ENCODE peak calls at places on chromosomes 7 and 10, in seven cellular contexts. One of them, this sample, is unnamed.

GRCh38 chr10:21638681-21639080 is 104.6 kb downstream of the MLLT10 start:
- DNase-seq in fibroblast of mammary gland: peak; percentile 2
- DNase-seq in brain microvascular endothelial cell: no peak
- DNase-seq in hepatocyte: no peak
- DNase-seq in lower lobe of right lung: no peak
- DNase-seq in astrocyte of the spinal cord: no peak
- DNase-seq in A549: no peak
- DNase-seq in this sample: no peak

GRCh38 chr7:99535667-99536066 is 16.2 kb downstream of the FAM200A start:
- DNase-seq in fibroblast of mammary gland: no peak
- DNase-seq in brain microvascular endothelial cell: no peak
- DNase-seq in hepatocyte: no peak
- DNase-seq in lower lobe of right lung: no peak
- DNase-seq in astrocyte of the spinal cord: no peak
- DNase-seq in A549: no peak
- DNase-seq in this sample: no peak

GRCh38 chr7:107147464-107148214 is 21.2 kb upstream of the HBP1 start:
- DNase-seq in fibroblast of mammary gland: peak; percentile 57
- DNase-seq in brain microvascular endothelial cell: peak; percentile 32
- DNase-seq in hepatocyte: peak; percentile 50
- DNase-seq in lower lobe of right lung: no peak
- DNase-seq in astrocyte of the spinal cord: peak; percentile 55
- DNase-seq in A549: peak; percentile 43
- DNase-seq in this sample: no peak

GRCh38 chr7:2170576-2171521 is 61.9 kb downstream of the MAD1L1 start:
- DNase-seq in fibroblast of mammary gland: no peak
- DNase-seq in brain microvascular endothelial cell: no peak
- DNase-seq in hepatocyte: no peak
- DNase-seq in lower lobe of right lung: no peak
- DNase-seq in astrocyte of the spinal cord: no peak
- DNase-seq in A549: no peak
- DNase-seq in this sample: peak; percentile 15

GRCh38 chr10:100934084-100934659 is 21.4 kb downstream of the SLF2 start:
- DNase-seq in fibroblast of mammary gland: peak; percentile 21
- DNase-seq in brain microvascular endothelial cell: no peak
- DNase-seq in hepatocyte: peak; percentile 10
- DNase-seq in lower lobe of right lung: no peak
- DNase-seq in astrocyte of the spinal cord: no peak
- DNase-seq in A549: peak; percentile 39
- DNase-seq in this sample: no peak

GRCh38 chr7:68547181-68547580 is 1051.1 kb upstream of the AUTS2 start:
- DNase-seq in fibroblast of mammary gland: no peak
- DNase-seq in brain microvascular endothelial cell: no peak
- DNase-seq in hepatocyte: no peak
- DNase-seq in lower lobe of right lung: no peak
- DNase-seq in astrocyte of the spinal cord: peak; percentile 43
- DNase-seq in A549: no peak
- DNase-seq in this sample: no peak

GRCh38 chr7:116455009-116455408 is 44.5 kb upstream of the CAV2 start:
- DNase-seq in fibroblast of mammary gland: peak; percentile 89
- DNase-seq in brain microvascular endothelial cell: no peak
- DNase-seq in hepatocyte: no peak
- DNase-seq in lower lobe of right lung: no peak
- DNase-seq in astrocyte of the spinal cord: peak; percentile 68
- DNase-seq in A549: no peak
- DNase-seq in this sample: no peak

GRCh38 chr10:125137601-125138438 is 22.5 kb downstream of the CTBP2 start:
- DNase-seq in fibroblast of mammary gland: no peak
- DNase-seq in brain microvascular endothelial cell: no peak
- DNase-seq in hepatocyte: peak; percentile 77
- DNase-seq in lower lobe of right lung: peak; percentile 48
- DNase-seq in astrocyte of the spinal cord: no peak
- DNase-seq in A549: no peak
- DNase-seq in this sample: no peak

GRCh38 chr7:110186334-110186733 is 904.6 kb upstream of the LRRN3 start:
- DNase-seq in fibroblast of mammary gland: no peak
- DNase-seq in brain microvascular endothelial cell: no peak
- DNase-seq in hepatocyte: peak; percentile 32
- DNase-seq in lower lobe of right lung: no peak
- DNase-seq in astrocyte of the spinal cord: no peak
- DNase-seq in A549: peak; percentile 4
- DNase-seq in this sample: no peak

GRCh38 chr7:102089175-102090098 is 197.2 kb upstream of the SH2B2 start:
- DNase-seq in fibroblast of mammary gland: no peak
- DNase-seq in brain microvascular endothelial cell: no peak
- DNase-seq in hepatocyte: no peak
- DNase-seq in lower lobe of right lung: no peak
- DNase-seq in astrocyte of the spinal cord: no peak
- DNase-seq in A549: no peak
- DNase-seq in this sample: no peak

GRCh38 chr10:109988231-109988630 is 19.6 kb upstream of the ADD3 start:
- DNase-seq in fibroblast of mammary gland: peak; percentile 49
- DNase-seq in brain microvascular endothelial cell: no peak
- DNase-seq in hepatocyte: no peak
- DNase-seq in lower lobe of right lung: no peak
- DNase-seq in astrocyte of the spinal cord: no peak
- DNase-seq in A549: no peak
- DNase-seq in this sample: no peak

GRCh38 chr7:66845382-66846095 is 75.5 kb upstream of the TMEM248 start:
- DNase-seq in fibroblast of mammary gland: no peak
- DNase-seq in brain microvascular endothelial cell: no peak
- DNase-seq in hepatocyte: no peak
- DNase-seq in lower lobe of right lung: peak; percentile 53
- DNase-seq in astrocyte of the spinal cord: no peak
- DNase-seq in A549: no peak
- DNase-seq in this sample: no peak

GRCh38 chr10:129771024-129771423 is 193.1 kb downstream of the EBF3 start:
- DNase-seq in fibroblast of mammary gland: no peak
- DNase-seq in brain microvascular endothelial cell: no peak
- DNase-seq in hepatocyte: no peak
- DNase-seq in lower lobe of right lung: peak; percentile 36
- DNase-seq in astrocyte of the spinal cord: no peak
- DNase-seq in A549: no peak
- DNase-seq in this sample: no peak

GRCh38 chr10:92822060-92822634 is 26.2 kb upstream of the EXOC6 start:
- DNase-seq in fibroblast of mammary gland: peak; percentile 66
- DNase-seq in brain microvascular endothelial cell: peak; percentile 76
- DNase-seq in hepatocyte: peak; percentile 51
- DNase-seq in lower lobe of right lung: no peak
- DNase-seq in astrocyte of the spinal cord: peak; percentile 80
- DNase-seq in A549: peak; percentile 82
- DNase-seq in this sample: no peak

GRCh38 chr10:92826061-92826460 is 22.3 kb upstream of the EXOC6 start:
- DNase-seq in fibroblast of mammary gland: no peak
- DNase-seq in brain microvascular endothelial cell: no peak
- DNase-seq in hepatocyte: no peak
- DNase-seq in lower lobe of right lung: no peak
- DNase-seq in astrocyte of the spinal cord: no peak
- DNase-seq in A549: no peak
- DNase-seq in this sample: no peak

GRCh38 chr10:92826504-92826903 is 21.8 kb upstream of the EXOC6 start:
- DNase-seq in fibroblast of mammary gland: no peak
- DNase-seq in brain microvascular endothelial cell: no peak
- DNase-seq in hepatocyte: no peak
- DNase-seq in lower lobe of right lung: no peak
- DNase-seq in astrocyte of the spinal cord: no peak
- DNase-seq in A549: no peak
- DNase-seq in this sample: no peak

GRCh38 chr10:92822964-92823363 is 25.4 kb upstream of the EXOC6 start:
- DNase-seq in fibroblast of mammary gland: no peak
- DNase-seq in brain microvascular endothelial cell: no peak
- DNase-seq in hepatocyte: no peak
- DNase-seq in lower lobe of right lung: no peak
- DNase-seq in astrocyte of the spinal cord: peak; percentile 22
- DNase-seq in A549: peak; percentile 44
- DNase-seq in this sample: no peak
- TF ChIP-seq CTCF in fibroblast of mammary gland: no peak
- TF ChIP-seq CTCF in brain microvascular endothelial cell: no peak
- TF ChIP-seq CTCF in hepatocyte: peak; percentile 17
- TF ChIP-seq CTCF in lower lobe of right lung: peak; percentile 32
- TF ChIP-seq CTCF in astrocyte of the spinal cord: no peak
- TF ChIP-seq CTCF in A549: peak; percentile 10
- TF ChIP-seq CTCF in this sample: peak; percentile 19

GRCh38 chr10:4177826-4178225 is 392.8 kb upstream of the KLF6 start:
- DNase-seq in fibroblast of mammary gland: no peak
- DNase-seq in brain microvascular endothelial cell: no peak
- DNase-seq in hepatocyte: no peak
- DNase-seq in lower lobe of right lung: no peak
- DNase-seq in astrocyte of the spinal cord: no peak
- DNase-seq in A549: no peak
- DNase-seq in this sample: no peak

GRCh38 chr10:4170181-4170580 is 385.2 kb upstream of the KLF6 start:
- DNase-seq in fibroblast of mammary gland: no peak
- DNase-seq in brain microvascular endothelial cell: no peak
- DNase-seq in hepatocyte: no peak
- DNase-seq in lower lobe of right lung: no peak
- DNase-seq in astrocyte of the spinal cord: no peak
- DNase-seq in A549: no peak
- DNase-seq in this sample: no peak

GRCh38 chr10:4170633-4171314 is 385.8 kb upstream of the KLF6 start:
- DNase-seq in fibroblast of mammary gland: no peak
- DNase-seq in brain microvascular endothelial cell: no peak
- DNase-seq in hepatocyte: peak; percentile 28
- DNase-seq in lower lobe of right lung: no peak
- DNase-seq in astrocyte of the spinal cord: no peak
- DNase-seq in A549: no peak
- DNase-seq in this sample: no peak

GRCh38 chr10:4176500-4177281 is 391.7 kb upstream of the KLF6 start:
- DNase-seq in fibroblast of mammary gland: no peak
- DNase-seq in brain microvascular endothelial cell: no peak
- DNase-seq in hepatocyte: no peak
- DNase-seq in lower lobe of right lung: no peak
- DNase-seq in astrocyte of the spinal cord: no peak
- DNase-seq in A549: no peak
- DNase-seq in this sample: no peak

DNA sequence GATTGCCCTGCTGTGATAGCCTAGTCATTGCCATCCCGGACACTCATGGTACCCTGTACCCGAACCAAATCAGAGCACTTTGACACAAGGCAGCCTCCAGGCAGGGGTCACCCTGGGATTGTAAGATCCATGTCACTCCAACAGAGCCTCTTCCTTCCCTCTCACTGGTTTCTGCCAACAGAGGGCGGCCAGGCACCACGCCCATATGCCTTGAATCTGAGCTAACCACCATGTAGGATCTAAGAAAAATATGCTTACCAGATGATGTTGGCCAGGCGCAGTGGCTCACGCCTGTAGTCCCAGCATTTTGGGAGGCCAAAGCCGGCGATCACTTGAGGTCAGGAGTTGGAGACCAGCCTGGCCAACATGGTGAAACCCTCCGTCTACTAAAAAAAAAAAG is 389.2 kb upstream of the KLF6 start:
- DNase-seq in fibroblast of mammary gland: peak; percentile 23
- DNase-seq in brain microvascular endothelial cell: no peak
- DNase-seq in hepatocyte: no peak
- DNase-seq in lower lobe of right lung: no peak
- DNase-seq in astrocyte of the spinal cord: no peak
- DNase-seq in A549: peak; percentile 43
- DNase-seq in this sample: no peak
- TF ChIP-seq CTCF in fibroblast of mammary gland: no peak
- TF ChIP-seq CTCF in brain microvascular endothelial cell: peak; percentile 37
- TF ChIP-seq CTCF in hepatocyte: no peak
- TF ChIP-seq CTCF in lower lobe of right lung: no peak
- TF ChIP-seq CTCF in astrocyte of the spinal cord: no peak
- TF ChIP-seq CTCF in A549: peak; percentile 22
- TF ChIP-seq CTCF in this sample: peak; percentile 34

DNA sequence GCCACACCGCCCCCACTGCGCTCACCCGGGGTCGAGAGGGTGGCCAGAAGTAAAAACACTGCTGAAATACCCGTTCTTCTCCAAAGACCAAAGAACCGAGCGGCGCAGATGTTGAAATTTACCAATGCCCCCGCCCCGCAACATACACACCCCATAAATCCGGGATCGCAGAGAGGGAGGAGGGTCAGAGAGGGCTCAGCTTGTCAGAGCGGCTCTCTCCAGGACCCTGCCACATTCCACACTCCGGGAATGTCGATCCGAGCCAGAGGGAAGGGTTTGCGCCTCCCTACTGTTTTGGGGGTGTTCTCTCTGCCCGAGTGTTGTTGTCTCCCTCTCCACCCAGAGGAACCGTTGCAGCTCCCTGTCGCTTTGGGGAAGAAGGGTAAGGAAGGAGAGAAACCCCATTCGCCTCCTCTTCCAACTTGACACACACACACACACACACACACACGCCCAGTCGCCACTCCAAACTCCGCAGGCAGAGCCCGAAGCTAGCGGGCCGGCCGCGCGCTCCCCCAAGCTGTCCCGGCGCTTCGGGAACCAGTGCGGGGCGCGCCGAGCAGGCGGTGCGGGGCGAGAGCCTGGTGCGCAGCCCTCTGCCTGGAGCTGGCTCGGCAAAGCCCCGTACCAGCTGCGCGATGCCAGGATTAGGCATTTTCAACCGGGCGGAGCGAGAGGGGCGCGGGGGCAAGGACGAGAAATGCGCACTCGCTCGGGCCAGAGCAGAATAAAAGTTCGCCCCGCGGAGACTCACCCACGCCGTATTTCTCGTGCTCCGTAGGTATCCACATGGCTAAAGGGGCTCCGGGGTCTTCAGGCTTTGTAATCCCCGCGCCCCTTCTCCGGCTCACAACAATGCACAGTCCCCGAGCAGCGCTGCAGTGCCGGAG is 606 bp downstream of the DOCK4 start:
- DNase-seq in fibroblast of mammary gland: peak; percentile 67
- DNase-seq in brain microvascular endothelial cell: peak; percentile 62
- DNase-seq in hepatocyte: peak; percentile 71
- DNase-seq in lower lobe of right lung: peak; percentile 80
- DNase-seq in astrocyte of the spinal cord: peak; percentile 64
- DNase-seq in A549: peak; percentile 68
- DNase-seq in this sample: peak; percentile 41
- TF ChIP-seq CTCF in fibroblast of mammary gland: no peak
- TF ChIP-seq CTCF in brain microvascular endothelial cell: no peak
- TF ChIP-seq CTCF in hepatocyte: no peak
- TF ChIP-seq CTCF in lower lobe of right lung: no peak
- TF ChIP-seq CTCF in astrocyte of the spinal cord: no peak
- TF ChIP-seq CTCF in A549: no peak
- TF ChIP-seq CTCF in this sample: no peak

GRCh38 chr7:130350945-130351663 is 6.5 kb downstream of the CPA5 start:
- DNase-seq in fibroblast of mammary gland: peak; percentile 46
- DNase-seq in brain microvascular endothelial cell: no peak
- DNase-seq in hepatocyte: no peak
- DNase-seq in lower lobe of right lung: no peak
- DNase-seq in astrocyte of the spinal cord: no peak
- DNase-seq in A549: no peak
- DNase-seq in this sample: no peak

GRCh38 chr7:130356121-130356759 is 11.6 kb downstream of the CPA5 start:
- DNase-seq in fibroblast of mammary gland: peak; percentile 95
- DNase-seq in brain microvascular endothelial cell: peak; percentile 94
- DNase-seq in hepatocyte: peak; percentile 84
- DNase-seq in lower lobe of right lung: no peak
- DNase-seq in astrocyte of the spinal cord: peak; percentile 98
- DNase-seq in A549: peak; percentile 24
- DNase-seq in this sample: no peak

GRCh38 chr7:130351664-130352015 is 7.0 kb downstream of the CPA5 start:
- DNase-seq in fibroblast of mammary gland: no peak
- DNase-seq in brain microvascular endothelial cell: no peak
- DNase-seq in hepatocyte: no peak
- DNase-seq in lower lobe of right lung: no peak
- DNase-seq in astrocyte of the spinal cord: no peak
- DNase-seq in A549: no peak
- DNase-seq in this sample: no peak

GRCh38 chr7:130352335-130353074 is 7.9 kb downstream of the CPA5 start:
- DNase-seq in fibroblast of mammary gland: peak; percentile 72
- DNase-seq in brain microvascular endothelial cell: peak; percentile 10
- DNase-seq in hepatocyte: no peak
- DNase-seq in lower lobe of right lung: no peak
- DNase-seq in astrocyte of the spinal cord: peak; percentile 74
- DNase-seq in A549: no peak
- DNase-seq in this sample: no peak

GRCh38 chr7:130353196-130353595 is 8.6 kb downstream of the CPA5 start:
- DNase-seq in fibroblast of mammary gland: no peak
- DNase-seq in brain microvascular endothelial cell: no peak
- DNase-seq in hepatocyte: no peak
- DNase-seq in lower lobe of right lung: no peak
- DNase-seq in astrocyte of the spinal cord: no peak
- DNase-seq in A549: no peak
- DNase-seq in this sample: no peak
- TF ChIP-seq CTCF in fibroblast of mammary gland: no peak
- TF ChIP-seq CTCF in brain microvascular endothelial cell: no peak
- TF ChIP-seq CTCF in hepatocyte: no peak
- TF ChIP-seq CTCF in lower lobe of right lung: no peak
- TF ChIP-seq CTCF in astrocyte of the spinal cord: no peak
- TF ChIP-seq CTCF in A549: no peak
- TF ChIP-seq CTCF in this sample: no peak

This sample was measured in D721Med.